ENCODE peak calls at places on chromosome 2, in ten cellular contexts. One of them, this sample, is unnamed. For H3K27me3, the result is how much of the 10 kb centered on the place peaks cover.

GRCh38 chr2:110674620-110675555 is 3.0 kb downstream of the BUB1 start:
- DNase-seq in bronchial epithelial cell: peak
- DNase-seq in endodermal cell: peak
- DNase-seq in heart left ventricle: no peak
- DNase-seq in Caco-2: no peak
- DNase-seq in PC-9: no peak
- DNase-seq in K562: no peak
- DNase-seq in pancreas: no peak
- DNase-seq in AG04450: no peak
- DNase-seq in IMR-90: peak
- DNase-seq in this sample: peak

GRCh38 chr2:204024503-204024902 is 87.9 kb downstream of the ICOS start:
- DNase-seq in endodermal cell: peak
- DNase-seq in bronchial epithelial cell: peak
- DNase-seq in Caco-2: peak
- DNase-seq in K562: peak
- DNase-seq in IMR-90: peak
- DNase-seq in PC-9: no peak
- DNase-seq in AG04450: no peak
- DNase-seq in pancreas: no peak
- DNase-seq in heart left ventricle: no peak
- DNase-seq in this sample: no peak

GRCh38 chr2:96537066-96537733 is 648 bp downstream of the ARID5A start:
- DNase-seq in IMR-90: peak
- DNase-seq in Caco-2: peak
- DNase-seq in heart left ventricle: peak
- DNase-seq in bronchial epithelial cell: no peak
- DNase-seq in endodermal cell: peak
- DNase-seq in AG04450: no peak
- DNase-seq in pancreas: peak
- DNase-seq in K562: peak
- DNase-seq in PC-9: peak
- DNase-seq in this sample: peak

GRCh38 chr2:110860620-110861019 is 128.2 kb downstream of the ACOXL start:
- DNase-seq in bronchial epithelial cell: no peak
- DNase-seq in pancreas: no peak
- DNase-seq in K562: no peak
- DNase-seq in IMR-90: no peak
- DNase-seq in heart left ventricle: no peak
- DNase-seq in Caco-2: no peak
- DNase-seq in endodermal cell: no peak
- DNase-seq in PC-9: no peak
- DNase-seq in AG04450: no peak
- DNase-seq in this sample: no peak

GRCh38 chr2:217988014-217988839 is 14.6 kb downstream of the TNS1 start:
- DNase-seq in Caco-2: peak
- DNase-seq in K562: peak
- DNase-seq in pancreas: peak
- DNase-seq in IMR-90: peak
- DNase-seq in AG04450: no peak
- DNase-seq in PC-9: peak
- DNase-seq in endodermal cell: peak
- DNase-seq in bronchial epithelial cell: peak
- DNase-seq in heart left ventricle: peak
- DNase-seq in this sample: peak

GRCh38 chr2:75146221-75146902 is 53.0 kb downstream of the TACR1 start:
- DNase-seq in IMR-90: no peak
- DNase-seq in endodermal cell: no peak
- DNase-seq in Caco-2: no peak
- DNase-seq in PC-9: peak
- DNase-seq in heart left ventricle: no peak
- DNase-seq in K562: no peak
- DNase-seq in pancreas: no peak
- DNase-seq in AG04450: no peak
- DNase-seq in bronchial epithelial cell: no peak
- DNase-seq in this sample: no peak

GRCh38 chr2:1855150-1855549 is 110.8 kb upstream of the PXDN start:
- DNase-seq in Caco-2: no peak
- DNase-seq in pancreas: no peak
- DNase-seq in bronchial epithelial cell: no peak
- DNase-seq in heart left ventricle: no peak
- DNase-seq in K562: no peak
- DNase-seq in endodermal cell: peak
- DNase-seq in PC-9: no peak
- DNase-seq in AG04450: no peak
- DNase-seq in IMR-90: no peak
- DNase-seq in this sample: peak

GRCh38 chr2:73986085-73986680 is 1.5 kb downstream of the TET3 start:
- DNase-seq in Caco-2: no peak
- DNase-seq in K562: no peak
- DNase-seq in pancreas: peak
- DNase-seq in PC-9: no peak
- DNase-seq in IMR-90: no peak
- DNase-seq in heart left ventricle: no peak
- DNase-seq in endodermal cell: no peak
- DNase-seq in bronchial epithelial cell: no peak
- DNase-seq in AG04450: no peak
- DNase-seq in this sample: no peak

GRCh38 chr2:212766921-212767320 is 228.3 kb upstream of the ERBB4 start:
- DNase-seq in K562: no peak
- DNase-seq in bronchial epithelial cell: peak
- DNase-seq in IMR-90: no peak
- DNase-seq in endodermal cell: no peak
- DNase-seq in PC-9: no peak
- DNase-seq in AG04450: no peak
- DNase-seq in pancreas: no peak
- DNase-seq in Caco-2: no peak
- DNase-seq in heart left ventricle: no peak
- DNase-seq in this sample: no peak

GRCh38 chr2:24454258-24454657 is 36.8 kb upstream of the NCOA1 start:
- DNase-seq in PC-9: no peak
- DNase-seq in bronchial epithelial cell: no peak
- DNase-seq in pancreas: no peak
- DNase-seq in heart left ventricle: no peak
- DNase-seq in Caco-2: no peak
- DNase-seq in IMR-90: peak
- DNase-seq in AG04450: no peak
- DNase-seq in endodermal cell: no peak
- DNase-seq in K562: no peak
- DNase-seq in this sample: no peak

GRCh38 chr2:231241755-231242507 is 43.5 kb downstream of the ARMC9 start:
- DNase-seq in AG04450: no peak
- DNase-seq in bronchial epithelial cell: no peak
- DNase-seq in IMR-90: no peak
- DNase-seq in K562: no peak
- DNase-seq in PC-9: no peak
- DNase-seq in endodermal cell: no peak
- DNase-seq in Caco-2: no peak
- DNase-seq in pancreas: peak
- DNase-seq in heart left ventricle: peak
- DNase-seq in this sample: no peak

GRCh38 chr2:228681426-228681825 is 499.9 kb upstream of the SPHKAP start:
- DNase-seq in bronchial epithelial cell: peak
- DNase-seq in K562: no peak
- DNase-seq in endodermal cell: peak
- DNase-seq in PC-9: no peak
- DNase-seq in IMR-90: peak
- DNase-seq in AG04450: no peak
- DNase-seq in pancreas: no peak
- DNase-seq in heart left ventricle: no peak
- DNase-seq in Caco-2: no peak
- DNase-seq in this sample: no peak
- H3K27me3 ChIP-seq in bronchial epithelial cell: under half
- H3K27me3 ChIP-seq in K562: under half
- H3K27me3 ChIP-seq in endodermal cell: under half
- H3K27me3 ChIP-seq in PC-9: under half
- H3K27me3 ChIP-seq in IMR-90: under half
- H3K27me3 ChIP-seq in AG04450: under half
- H3K27me3 ChIP-seq in pancreas: under half
- H3K27me3 ChIP-seq in heart left ventricle: under half
- H3K27me3 ChIP-seq in Caco-2: under half
- H3K27me3 ChIP-seq in this sample: under half

GRCh38 chr2:57544626-57545025 is 502.0 kb upstream of the VRK2 start:
- DNase-seq in Caco-2: no peak
- DNase-seq in heart left ventricle: no peak
- DNase-seq in IMR-90: no peak
- DNase-seq in bronchial epithelial cell: no peak
- DNase-seq in K562: no peak
- DNase-seq in PC-9: no peak
- DNase-seq in AG04450: no peak
- DNase-seq in endodermal cell: no peak
- DNase-seq in pancreas: no peak
- DNase-seq in this sample: no peak

GRCh38 chr2:57550912-57551311 is 495.7 kb upstream of the VRK2 start:
- DNase-seq in pancreas: no peak
- DNase-seq in PC-9: no peak
- DNase-seq in heart left ventricle: no peak
- DNase-seq in Caco-2: no peak
- DNase-seq in bronchial epithelial cell: no peak
- DNase-seq in IMR-90: no peak
- DNase-seq in K562: no peak
- DNase-seq in endodermal cell: no peak
- DNase-seq in AG04450: no peak
- DNase-seq in this sample: no peak

GRCh38 chr2:57546478-57546877 is 500.1 kb upstream of the VRK2 start:
- DNase-seq in bronchial epithelial cell: no peak
- DNase-seq in heart left ventricle: no peak
- DNase-seq in IMR-90: no peak
- DNase-seq in endodermal cell: no peak
- DNase-seq in K562: no peak
- DNase-seq in Caco-2: no peak
- DNase-seq in PC-9: no peak
- DNase-seq in AG04450: no peak
- DNase-seq in pancreas: no peak
- DNase-seq in this sample: no peak

GRCh38 chr2:57552885-57553284 is 493.7 kb upstream of the VRK2 start:
- DNase-seq in PC-9: no peak
- DNase-seq in Caco-2: no peak
- DNase-seq in IMR-90: no peak
- DNase-seq in AG04450: no peak
- DNase-seq in heart left ventricle: no peak
- DNase-seq in pancreas: no peak
- DNase-seq in bronchial epithelial cell: no peak
- DNase-seq in endodermal cell: no peak
- DNase-seq in K562: no peak
- DNase-seq in this sample: no peak

GRCh38 chr2:57549642-57550102 is 496.9 kb upstream of the VRK2 start:
- DNase-seq in AG04450: no peak
- DNase-seq in K562: no peak
- DNase-seq in Caco-2: peak
- DNase-seq in bronchial epithelial cell: peak
- DNase-seq in pancreas: no peak
- DNase-seq in PC-9: no peak
- DNase-seq in IMR-90: no peak
- DNase-seq in heart left ventricle: no peak
- DNase-seq in endodermal cell: no peak
- DNase-seq in this sample: no peak
- TF ChIP-seq CTCF in AG04450: peak
- TF ChIP-seq CTCF in K562: no peak
- TF ChIP-seq CTCF in Caco-2: peak
- TF ChIP-seq CTCF in bronchial epithelial cell: peak
- TF ChIP-seq CTCF in pancreas: no peak
- TF ChIP-seq CTCF in PC-9: peak
- TF ChIP-seq CTCF in IMR-90: peak
- TF ChIP-seq CTCF in heart left ventricle: no peak
- TF ChIP-seq CTCF in endodermal cell: peak
- TF ChIP-seq CTCF in this sample: peak

GRCh38 chr2:264493-265468 is at the start of gene ACP1:
- DNase-seq in IMR-90: peak
- DNase-seq in endodermal cell: peak
- DNase-seq in AG04450: peak
- DNase-seq in heart left ventricle: peak
- DNase-seq in PC-9: peak
- DNase-seq in bronchial epithelial cell: peak
- DNase-seq in pancreas: peak
- DNase-seq in Caco-2: peak
- DNase-seq in K562: peak
- DNase-seq in this sample: peak

GRCh38 chr2:269356-270030 is 4.7 kb downstream of the ACP1 start:
- DNase-seq in IMR-90: no peak
- DNase-seq in PC-9: no peak
- DNase-seq in bronchial epithelial cell: no peak
- DNase-seq in endodermal cell: no peak
- DNase-seq in K562: no peak
- DNase-seq in pancreas: no peak
- DNase-seq in Caco-2: no peak
- DNase-seq in heart left ventricle: no peak
- DNase-seq in AG04450: no peak
- DNase-seq in this sample: no peak

GRCh38 chr2:271917-272316 is 7.2 kb downstream of the ACP1 start:
- DNase-seq in endodermal cell: no peak
- DNase-seq in IMR-90: no peak
- DNase-seq in pancreas: no peak
- DNase-seq in AG04450: no peak
- DNase-seq in K562: no peak
- DNase-seq in Caco-2: no peak
- DNase-seq in heart left ventricle: no peak
- DNase-seq in bronchial epithelial cell: no peak
- DNase-seq in PC-9: no peak
- DNase-seq in this sample: no peak

GRCh38 chr2:270861-271260 is 6.1 kb downstream of the ACP1 start:
- DNase-seq in Caco-2: no peak
- DNase-seq in heart left ventricle: no peak
- DNase-seq in IMR-90: no peak
- DNase-seq in bronchial epithelial cell: no peak
- DNase-seq in pancreas: no peak
- DNase-seq in endodermal cell: no peak
- DNase-seq in AG04450: no peak
- DNase-seq in PC-9: no peak
- DNase-seq in K562: no peak
- DNase-seq in this sample: no peak

DNA sequence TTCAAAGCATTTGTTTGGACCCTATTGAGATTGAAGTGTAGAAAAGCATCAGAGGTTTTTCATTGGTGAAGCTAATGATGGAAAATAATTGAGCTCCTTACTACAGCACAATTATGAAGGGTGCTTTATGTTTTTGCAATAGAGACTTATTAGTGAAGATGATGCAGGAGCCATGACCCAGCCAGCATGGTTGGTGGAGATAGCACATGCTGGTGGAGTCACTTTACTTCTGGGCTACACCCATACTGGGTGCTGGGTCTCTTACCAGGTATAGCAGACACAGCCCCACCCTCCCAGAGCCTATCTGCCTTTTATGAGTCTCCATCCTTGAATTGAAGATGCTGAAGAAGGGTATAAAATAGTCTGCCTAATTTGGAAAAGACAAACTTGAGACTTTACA is 3.6 kb downstream of the ACP1 start:
- DNase-seq in PC-9: no peak
- DNase-seq in K562: no peak
- DNase-seq in AG04450: no peak
- DNase-seq in IMR-90: no peak
- DNase-seq in endodermal cell: no peak
- DNase-seq in heart left ventricle: no peak
- DNase-seq in bronchial epithelial cell: no peak
- DNase-seq in Caco-2: no peak
- DNase-seq in pancreas: no peak
- DNase-seq in this sample: no peak
- H3K4me3 ChIP-seq in PC-9: no peak
- H3K4me3 ChIP-seq in K562: no peak
- H3K4me3 ChIP-seq in AG04450: no peak
- H3K4me3 ChIP-seq in IMR-90: no peak
- H3K4me3 ChIP-seq in endodermal cell: no peak
- H3K4me3 ChIP-seq in heart left ventricle: no peak
- H3K4me3 ChIP-seq in bronchial epithelial cell: no peak
- H3K4me3 ChIP-seq in Caco-2: no peak
- H3K4me3 ChIP-seq in pancreas: no peak
- H3K4me3 ChIP-seq in this sample: no peak

GRCh38 chr2:98085649-98086048 is 1.3 kb upstream of the VWA3B start:
- DNase-seq in Caco-2: no peak
- DNase-seq in PC-9: no peak
- DNase-seq in heart left ventricle: no peak
- DNase-seq in AG04450: no peak
- DNase-seq in IMR-90: no peak
- DNase-seq in bronchial epithelial cell: no peak
- DNase-seq in endodermal cell: no peak
- DNase-seq in K562: no peak
- DNase-seq in pancreas: no peak
- DNase-seq in this sample: no peak
- H3K27me3 ChIP-seq in Caco-2: under half
- H3K27me3 ChIP-seq in PC-9: under half
- H3K27me3 ChIP-seq in heart left ventricle: under half
- H3K27me3 ChIP-seq in AG04450: under half
- H3K27me3 ChIP-seq in IMR-90: under half
- H3K27me3 ChIP-seq in bronchial epithelial cell: under half
- H3K27me3 ChIP-seq in endodermal cell: under half
- H3K27me3 ChIP-seq in K562: under half
- H3K27me3 ChIP-seq in pancreas: under half
- H3K27me3 ChIP-seq in this sample: half or more